ENCODE peak calls at places on chromosomes 3 and 15, in eight cellular contexts. L is ovary, M is H9, Q is heart left ventricle, C is pancreas, G is HepG2, H is GM12878, E is aorta. F is an unnamed sample.

GRCh38 chr15:66901336-66902100 is 163.9 kb upstream of the SMAD3 start:
- DNase-seq in L (no peak), M (no peak), Q (no peak), C (no peak), G (no peak), H (no peak), E (no peak), F (no peak)

GRCh38 chr15:96851613-96852012 is 521.1 kb downstream of the NR2F2 start:
- DNase-seq in L (no peak), M (no peak), Q (no peak), C (no peak), G (no peak), H (no peak), E (peak; percentile 52), F (no peak)

GRCh38 chr3:151351216-151351615 is 21.9 kb upstream of the P2RY13 start:
- DNase-seq in L (no peak), M (no peak), Q (no peak), C (no peak), G (no peak), H (no peak), E (no peak), F (no peak)

GRCh38 chr3:38647217-38647970 is 2.1 kb downstream of the SCN5A start:
- DNase-seq in L (no peak), M (no peak), Q (no peak), C (no peak), G (no peak), H (no peak), E (no peak), F (no peak)

GRCh38 chr3:111541911-111542483 is at the start of gene CD96:
- DNase-seq in L (no peak), M (no peak), Q (no peak), C (no peak), G (no peak), H (no peak), E (no peak), F (no peak)

GRCh38 chr3:170062068-170062467 is 24.3 kb downstream of the GPR160 start:
- DNase-seq in L (no peak), M (no peak), Q (no peak), C (no peak), G (no peak), H (no peak), E (no peak), F (no peak)

GRCh38 chr3:66557166-66557565 is 56.3 kb upstream of the LRIG1 start:
- DNase-seq in L (no peak), M (no peak), Q (no peak), C (no peak), G (no peak), H (no peak), E (no peak), F (no peak)

GRCh38 chr15:89958107-89958805 is 42.9 kb upstream of the ZNF710 start:
- DNase-seq in L (no peak), M (no peak), Q (no peak), C (peak; percentile 75), G (peak; percentile 24), H (no peak), E (no peak), F (peak; percentile 70)

GRCh38 chr15:48641416-48641815 is 4.1 kb downstream of the FBN1 start:
- DNase-seq in L (no peak), M (no peak), Q (no peak), C (no peak), G (no peak), H (peak; percentile 23), E (no peak), F (no peak)

GRCh38 chr3:25297667-25298585 is 130.1 kb upstream of the RARB start:
- DNase-seq in L (no peak), M (no peak), Q (no peak), C (no peak), G (no peak), H (no peak), E (no peak), F (no peak)

GRCh38 chr15:28885630-28886430 is at the start of gene APBA2:
- DNase-seq in L (no peak), M (peak; percentile 55), Q (no peak), C (peak; percentile 45), G (no peak), H (no peak), E (no peak), F (no peak)

GRCh38 chr15:80507638-80508316 is 103.6 kb downstream of the ARNT2 start:
- DNase-seq in L (peak; percentile 46), M (no peak), Q (no peak), C (no peak), G (no peak), H (no peak), E (no peak), F (peak; percentile 48)

GRCh38 chr3:42097166-42097946 is 6.2 kb downstream of the TRAK1 start:
- DNase-seq in L (no peak), M (no peak), Q (no peak), C (no peak), G (no peak), H (no peak), E (no peak), F (no peak)

GRCh38 chr3:115659861-115660260 is 36.6 kb downstream of the GAP43 start:
- DNase-seq in L (no peak), M (no peak), Q (no peak), C (no peak), G (no peak), H (no peak), E (no peak), F (no peak)

GRCh38 chr3:128432898-128433629 is 33.6 kb downstream of the DNAJB8 start:
- DNase-seq in L (no peak), M (peak; percentile 74), Q (no peak), C (peak; percentile 24), G (no peak), H (no peak), E (no peak), F (no peak)

GRCh38 chr3:194675081-194675640 is 3.2 kb upstream of the LSG1 start:
- DNase-seq in L (no peak), M (no peak), Q (no peak), C (no peak), G (no peak), H (no peak), E (no peak), F (no peak)

GRCh38 chr3:72847282-72847681 is 963 bp downstream of the SHQ1 start:
- DNase-seq in L (no peak), M (no peak), Q (no peak), C (no peak), G (no peak), H (no peak), E (no peak), F (no peak)

GRCh38 chr3:72844436-72844999 is 3.7 kb downstream of the SHQ1 start:
- DNase-seq in L (no peak), M (no peak), Q (no peak), C (no peak), G (no peak), H (no peak), E (no peak), F (no peak)

GRCh38 chr3:72847751-72848702 is at the start of gene SHQ1:
- DNase-seq in L (peak; percentile 96), M (peak; percentile 93), Q (peak; percentile 98), C (peak; percentile 95), G (peak; percentile 91), H (peak; percentile 81), E (peak; percentile 98), F (peak; percentile 90)

DNA sequence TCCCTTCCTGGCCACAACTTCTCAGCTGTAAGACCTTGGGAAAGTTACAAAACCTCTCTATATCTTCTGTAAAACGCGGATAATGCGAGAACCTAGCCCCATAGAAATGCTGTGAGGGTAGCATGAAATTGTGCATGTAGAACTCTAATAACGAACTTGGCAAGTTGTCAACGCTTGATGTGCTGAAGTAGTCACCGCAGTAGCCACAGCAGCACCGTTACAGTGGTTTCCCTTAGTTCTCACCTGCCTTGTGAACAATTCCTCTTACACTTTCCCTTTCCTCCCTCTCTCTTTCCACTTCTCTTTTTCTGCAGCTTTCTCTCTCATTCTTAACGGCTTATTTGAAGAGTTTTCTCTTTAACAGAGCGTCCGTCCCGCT is 447 bp upstream of the SHQ1 start:
- DNase-seq in L (no peak), M (no peak), Q (no peak), C (no peak), G (no peak), H (peak; percentile 71), E (no peak), F (no peak)
- H3K27ac ChIP-seq in L (no peak overlapping the region), M (no peak overlapping the region), Q (no peak overlapping the region), C (no peak overlapping the region), G (no peak overlapping the region), H (peak overlapping the region; percentile 79), E (no peak overlapping the region), F (no peak overlapping the region)

DNA sequence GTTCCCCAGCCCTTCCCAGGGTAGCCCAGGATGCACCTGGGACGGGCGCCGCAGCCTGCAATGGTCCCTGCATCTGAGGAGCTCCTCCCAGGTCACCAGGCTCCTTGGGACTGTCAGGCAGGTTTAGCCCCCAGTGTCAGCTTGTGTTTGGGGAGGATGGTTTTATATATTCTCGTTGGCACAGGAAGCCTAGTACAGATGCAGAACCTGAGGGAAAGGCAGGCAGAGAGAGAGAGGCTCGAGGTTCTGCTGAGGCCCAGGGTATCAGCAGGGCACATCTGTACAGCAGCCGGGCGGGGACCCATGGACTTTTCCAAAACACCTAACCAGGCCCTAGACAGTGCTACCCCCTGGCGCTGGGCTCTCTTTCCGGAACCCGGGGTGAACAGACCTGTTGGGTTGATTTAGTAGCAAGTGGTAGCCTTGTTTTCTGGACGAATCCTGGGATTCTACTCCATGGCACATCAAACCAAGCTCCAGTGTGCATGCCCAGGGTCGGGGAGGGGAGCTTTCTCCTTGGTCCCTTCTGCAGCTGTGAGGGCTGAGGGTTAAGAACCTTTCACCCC is 8.6 kb downstream of the PAK6 start:
- DNase-seq in L (no peak), M (no peak), Q (no peak), C (no peak), G (no peak), H (no peak), E (peak; percentile 23), F (no peak)
- H3K4me1 ChIP-seq in L (no peaks in the 10 kb centered on the region), M (no peaks in the 10 kb centered on the region), Q (peaks cover 3% of the 10 kb centered on the region), C (no peaks in the 10 kb centered on the region), G (peaks cover 28% of the 10 kb centered on the region), H (no peaks in the 10 kb centered on the region), E (no peaks in the 10 kb centered on the region), F (peaks cover 20% of the 10 kb centered on the region)

GRCh38 chr15:64507845-64508244 is 47.5 kb downstream of the ZNF609 start:
- DNase-seq in L (no peak), M (no peak), Q (no peak), C (no peak), G (peak; percentile 38), H (no peak), E (no peak), F (no peak)
- H3K27ac ChIP-seq in L (peak overlapping the region; percentile 48), M (no peak overlapping the region), Q (peak overlapping the region; percentile 16), C (peak overlapping the region; percentile 62), G (peak overlapping the region; percentile 37), H (peak overlapping the region; percentile 76), E (no peak overlapping the region), F (peak overlapping the region; percentile 65)

DNA sequence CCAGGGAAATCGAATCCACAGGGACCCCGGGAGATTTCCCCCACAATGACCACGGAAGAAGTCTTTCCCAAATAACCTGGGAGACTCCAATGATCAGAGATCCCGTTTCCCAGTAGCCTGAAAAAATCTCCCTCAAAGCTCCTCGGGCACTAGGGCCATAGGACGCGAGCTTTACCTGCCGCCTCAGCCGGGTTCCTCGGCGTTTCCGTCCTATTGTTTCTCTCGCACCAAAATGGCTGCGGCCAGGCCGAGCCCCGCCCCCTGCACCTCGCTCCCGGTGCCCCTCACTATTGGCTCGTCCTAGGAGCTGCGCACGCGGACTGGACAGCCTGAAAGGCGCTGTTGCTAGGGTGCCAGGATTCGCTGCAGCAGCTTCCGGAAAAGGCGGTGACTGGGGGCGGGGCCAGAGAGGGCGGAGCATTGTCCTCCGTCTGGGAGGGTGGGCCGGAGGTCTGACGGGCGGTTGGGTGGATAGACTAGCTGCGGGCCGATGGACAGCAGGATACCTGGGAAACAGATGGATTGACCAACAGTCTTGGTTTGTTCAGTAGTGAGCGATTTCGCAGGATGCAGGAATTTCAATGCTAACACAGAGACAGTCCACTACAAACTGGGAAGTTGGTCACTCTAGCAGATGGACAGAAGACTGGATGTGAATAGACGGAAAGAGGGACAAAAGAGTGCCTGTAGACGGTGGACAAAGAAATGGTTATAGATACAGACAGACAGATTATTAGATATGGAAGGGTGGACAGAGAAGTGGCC is at the start of gene IP6K2:
- DNase-seq in L (peak; percentile 99), M (peak; percentile 99), Q (peak; percentile 99), C (peak; percentile 99), G (peak; percentile 96), H (peak; percentile 89), E (peak; percentile 99), F (peak; percentile 99)
- H3K4me1 ChIP-seq in L (peaks cover 8% of the 10 kb centered on the region), M (no peaks in the 10 kb centered on the region), Q (peaks cover 37% of the 10 kb centered on the region), C (peaks cover 10% of the 10 kb centered on the region), G (peaks cover 56% of the 10 kb centered on the region), H (peaks cover 10% of the 10 kb centered on the region), E (peaks cover 3% of the 10 kb centered on the region), F (peaks cover 8% of the 10 kb centered on the region)

F was measured in breast epithelium.